ENCODE peak calls at places on chromosomes 16 and 17, in six cellular contexts. K is CD4-positive, alpha-beta T cell; X is bronchial epithelial cell; N is HFF-Myc; L is NCI-H1105; H is iris pigment epithelial cell. I is an unnamed sample.

GRCh38 chr17:64103751-64104364 is 26.1 kb downstream of the ERN1 start:
- DNase-seq in K (no peak), H (peak), L (no peak), X (no peak), N (no peak), I (no peak)

GRCh38 chr17:81455387-81455786 is 57.2 kb downstream of the ACTG1 start:
- DNase-seq in X (no peak), K (no peak), N (no peak), H (no peak), L (no peak), I (no peak)

GRCh38 chr16:1285669-1286491 is 23.6 kb upstream of the UBE2I start:
- DNase-seq in X (no peak), N (no peak), L (no peak), H (no peak), K (no peak), I (no peak)

GRCh38 chr17:77332981-77333685 is 192.4 kb downstream of the SEC14L1 start:
- DNase-seq in L (no peak), X (peak), H (peak), N (peak), K (no peak), I (no peak)

GRCh38 chr17:39934324-39934723 is 6.8 kb downstream of the LRRC3C start:
- DNase-seq in X (no peak), L (no peak), N (no peak), K (no peak), H (no peak), I (no peak)

GRCh38 chr17:29949708-29950107 is 8.3 kb downstream of the EFCAB5 start:
- DNase-seq in H (no peak), N (no peak), L (no peak), X (no peak), K (no peak), I (no peak)

GRCh38 chr17:4509923-4510614 is 11.4 kb downstream of the SPNS2 start:
- DNase-seq in X (no peak), H (no peak), L (no peak), N (no peak), K (no peak), I (no peak)

GRCh38 chr17:6712854-6713129 is 377 bp downstream of the SLC13A5 start:
- DNase-seq in N (no peak), H (no peak), L (no peak), K (no peak), X (no peak), I (no peak)

GRCh38 chr17:63440127-63440769 is 5.9 kb downstream of the CYB561 start:
- DNase-seq in X (no peak), H (no peak), L (no peak), N (no peak), K (peak), I (no peak)

GRCh38 chr16:23941963-23942564 is 106.3 kb downstream of the PRKCB start:
- DNase-seq in X (no peak), H (no peak), N (no peak), L (no peak), K (no peak), I (no peak)

GRCh38 chr17:1324201-1324750 is 44.8 kb downstream of the TRARG1 start:
- DNase-seq in X (no peak), N (no peak), H (no peak), K (no peak), L (no peak), I (no peak)

GRCh38 chr17:1108810-1109605 is 70.8 kb downstream of the ABR start:
- DNase-seq in L (no peak), K (peak), N (no peak), X (no peak), H (peak), I (no peak)

GRCh38 chr16:60392380-60392779 is 1643.9 kb downstream of the CDH8 start:
- DNase-seq in X (no peak), H (no peak), N (no peak), L (no peak), K (no peak), I (no peak)

GRCh38 chr17:78723001-78723796 is 58.9 kb downstream of the CYTH1 start:
- DNase-seq in K (no peak), N (no peak), X (no peak), H (no peak), L (no peak), I (no peak)

GRCh38 chr16:23948949-23949392 is 113.2 kb downstream of the PRKCB start:
- DNase-seq in X (no peak), L (peak), K (peak), N (no peak), H (no peak), I (no peak)

GRCh38 chr17:70134777-70135176 is 34.6 kb upstream of the KCNJ2 start:
- DNase-seq in K (no peak), L (no peak), N (no peak), X (no peak), H (no peak), I (no peak)

GRCh38 chr16:50747206-50747956 is 5.5 kb downstream of the CYLD start:
- DNase-seq in N (no peak), K (no peak), X (peak), H (no peak), L (no peak), I (no peak)

GRCh38 chr16:84648595-84649510 is 542 bp downstream of the KLHL36 start:
- DNase-seq in H (peak), K (peak), X (no peak), N (no peak), L (no peak), I (peak)

GRCh38 chr17:18309202-18309601 is 5.6 kb downstream of the TOP3A start:
- DNase-seq in L (no peak), K (no peak), H (no peak), X (no peak), N (no peak), I (no peak)

GRCh38 chr17:51703364-51704341 is 443.3 kb downstream of the UTP18 start:
- DNase-seq in L (no peak), K (no peak), H (peak), N (no peak), X (peak), I (peak)

GRCh38 chr17:74454197-74455024 is 12.0 kb upstream of the CD300A start:
- DNase-seq in N (no peak), X (peak), H (peak), L (no peak), K (no peak), I (peak)

GRCh38 chr17:64685705-64686104 is 23.6 kb upstream of the SMURF2 start:
- DNase-seq in K (no peak), N (no peak), L (no peak), X (no peak), H (no peak), I (no peak)

GRCh38 chr16:15507299-15507958 is 73.0 kb downstream of the BMERB1 start:
- DNase-seq in H (peak), K (no peak), L (no peak), X (no peak), N (no peak), I (no peak)

GRCh38 chr17:29243792-29244191 is 2.9 kb upstream of the CRYBA1 start:
- DNase-seq in N (no peak), K (no peak), H (peak), X (no peak), L (no peak), I (no peak)

GRCh38 chr16:14097182-14097951 is 26.2 kb downstream of the MRTFB start:
- DNase-seq in X (peak), N (no peak), K (no peak), L (peak), H (no peak), I (peak)

GRCh38 chr17:49315551-49315951 is 46.5 kb downstream of the ZNF652 start:
- DNase-seq in X (peak), H (peak), N (peak), L (peak), K (peak), I (peak)

GRCh38 chr17:82319619-82320062 is 2.2 kb upstream of the CD7 start:
- DNase-seq in X (no peak), H (no peak), K (no peak), N (no peak), L (no peak), I (no peak)